ENCODE peak calls at places on chromosomes 13 and 19, in four cellular contexts. A is EL, W is SW 1271, B is globus pallidus. L is an unnamed sample.

GRCh38 chr19:48489608-48490216 is 20.5 kb downstream of the CYTH2 start:
- DNase-seq in W (no peak), A (peak), B (no peak), L (peak)

GRCh38 chr13:85724554-85725432 is 74.4 kb downstream of the SLITRK6 start:
- DNase-seq in A (no peak), B (no peak), W (no peak), L (peak)

GRCh38 chr19:41698746-41699230 is 9.6 kb upstream of the CEACAM5 start:
- DNase-seq in W (no peak), B (no peak), A (no peak), L (no peak)

GRCh38 chr13:36461472-36461871 is 29.2 kb downstream of the CCNA1 start:
- DNase-seq in B (no peak), A (no peak), W (no peak), L (no peak)

GRCh38 chr19:19209372-19209771 is 2.4 kb upstream of the NCAN start:
- DNase-seq in B (no peak), W (no peak), A (no peak), L (no peak)

GRCh38 chr13:31767175-31767900 is 28.0 kb downstream of the RXFP2 start:
- DNase-seq in W (peak), B (no peak), A (peak), L (no peak)

GRCh38 chr13:68081051-68081450 is 850.9 kb upstream of the PCDH9 start:
- DNase-seq in A (no peak), B (no peak), W (no peak), L (no peak)

GRCh38 chr13:39765801-39766463 is 110.5 kb downstream of the COG6 start:
- DNase-seq in A (peak), W (no peak), B (peak), L (peak)

GRCh38 chr13:44713793-44714469 is 137.8 kb upstream of the TSC22D1 start:
- DNase-seq in W (peak), A (peak), B (no peak), L (no peak)

GRCh38 chr13:36352350-36352749 is 6.2 kb upstream of the SPART start:
- DNase-seq in B (no peak), A (peak), W (no peak), L (no peak)

GRCh38 chr13:107209811-107210210 is 641.9 kb upstream of the ARGLU1 start:
- DNase-seq in W (no peak), A (no peak), B (no peak), L (no peak)

GRCh38 chr13:29594710-29595379 is 643 bp downstream of the SLC7A1 start:
- DNase-seq in W (no peak), A (peak), B (no peak), L (peak)

GRCh38 chr19:56671613-56671994 is at the start of gene ZNF835:
- DNase-seq in A (peak), W (peak), B (peak), L (peak)

GRCh38 chr19:17871032-17871877 is 490 bp upstream of the SLC5A5 start:
- DNase-seq in W (no peak), A (no peak), B (no peak), L (no peak)

GRCh38 chr13:80436571-80437169 is 95.7 kb upstream of the SPRY2 start:
- DNase-seq in B (no peak), A (no peak), W (no peak), L (no peak)

GRCh38 chr13:98923641-98924397 is 54.0 kb downstream of the DOCK9 start:
- DNase-seq in A (no peak), B (no peak), W (no peak), L (no peak)

GRCh38 chr13:59893261-59893660 is 270.5 kb downstream of the DIAPH3 start:
- DNase-seq in A (no peak), W (no peak), B (no peak), L (no peak)

GRCh38 chr13:28047784-28048388 is 52.5 kb downstream of the FLT3 start:
- DNase-seq in W (no peak), B (no peak), A (peak), L (no peak)

GRCh38 chr19:5354403-5354802 is 13.8 kb upstream of the PTPRS start:
- DNase-seq in W (no peak), A (peak), B (no peak), L (no peak)

GRCh38 chr13:50200562-50200961 is 185.3 kb downstream of the KCNRG start:
- DNase-seq in W (no peak), B (no peak), A (no peak), L (no peak)

GRCh38 chr13:50587122-50587521 is 256.4 kb downstream of the DLEU7 start:
- DNase-seq in W (no peak), A (no peak), B (peak), L (no peak)

GRCh38 chr19:50358483-50359431 is 6.7 kb downstream of the NAPSA start:
- DNase-seq in A (peak), W (no peak), B (peak), L (peak)

GRCh38 chr19:41624515-41624914 is 2.4 kb downstream of the CEACAM4 start:
- DNase-seq in A (no peak), B (no peak), W (no peak), L (no peak)

GRCh38 chr19:52592301-52592700 is 22.2 kb downstream of the ZNF701 start:
- DNase-seq in W (no peak), B (no peak), A (no peak), L (no peak)

GRCh38 chr19:2431318-2432055 is 4.1 kb upstream of the TIMM13 start:
- DNase-seq in B (no peak), A (no peak), W (no peak), L (no peak)

GRCh38 chr19:7789447-7789846 is 26.4 kb downstream of the CLEC4M start:
- DNase-seq in W (no peak), A (no peak), B (no peak), L (no peak)

GRCh38 chr19:54477650-54478049 is 4.6 kb upstream of the CDC42EP5 start:
- DNase-seq in A (no peak), B (no peak), W (no peak), L (no peak)

GRCh38 chr19:42850981-42851717 is 28.4 kb downstream of the PSG1 start:
- DNase-seq in A (peak), B (peak), W (peak), L (no peak)

GRCh38 chr19:18634612-18635290 is 2.1 kb upstream of the KLHL26 start:
- DNase-seq in W (no peak), A (no peak), B (no peak), L (no peak)

GRCh38 chr19:3102239-3103140 is 8.3 kb downstream of the GNA11 start:
- DNase-seq in A (no peak), B (no peak), W (no peak), L (no peak)

GRCh38 chr13:99388334-99388923 is 81.2 kb upstream of the GPR183 start:
- DNase-seq in B (no peak), W (no peak), A (no peak), L (no peak)

GRCh38 chr13:19172007-19172646 is 9.5 kb downstream of the TUBA3C start:
- DNase-seq in B (no peak), W (no peak), A (no peak), L (no peak)

GRCh38 chr19:10420444-10421239 is at the start of gene PDE4A:
- DNase-seq in W (no peak), B (no peak), A (peak), L (no peak)

GRCh38 chr13:77507931-77508776 is 27.4 kb upstream of the SCEL start:
- DNase-seq in W (no peak), A (peak), B (no peak), L (no peak)